ENCODE peak calls at places on chromosome 16, in five cellular contexts. I, K, J, O and Z are unnamed samples.

GRCh38 chr16:65782537-65783290 is 583.8 kb upstream of the CDH5 start:
- DNase-seq in O (no peak), K (no peak), J (no peak), I (no peak), Z (no peak)

GRCh38 chr16:48682971-48683370 is 73.0 kb upstream of the N4BP1 start:
- DNase-seq in O (no peak), K (no peak), J (no peak), I (no peak), Z (no peak)

GRCh38 chr16:69107311-69107962 is 2.0 kb downstream of the HAS3 start:
- DNase-seq in I (peak; percentile 28), K (no peak), O (no peak), J (no peak), Z (no peak)

GRCh38 chr16:23318639-23319038 is 16.5 kb downstream of the SCNN1B start:
- DNase-seq in O (no peak), J (no peak), I (no peak), K (no peak), Z (no peak)

GRCh38 chr16:10565167-10565566 is 15.2 kb downstream of the EMP2 start:
- DNase-seq in I (no peak), J (no peak), O (no peak), K (no peak), Z (no peak)

GRCh38 chr16:31265329-31266245 is 5.8 kb downstream of the ITGAM start:
- DNase-seq in K (peak; percentile 49), O (peak; percentile 57), I (no peak), J (peak; percentile 69), Z (peak; percentile 61)

GRCh38 chr16:69123894-69124293 is 8.5 kb downstream of the CHTF8 start:
- DNase-seq in J (peak; percentile 66), O (peak; percentile 50), K (no peak), I (peak; percentile 63), Z (no peak)

GRCh38 chr16:70381604-70382342 is 35.1 kb downstream of the DDX19A start:
- DNase-seq in O (no peak), I (no peak), J (no peak), K (no peak), Z (no peak)

GRCh38 chr16:33059206-33059605 is 134.8 kb upstream of the TP53TG3C start:
- DNase-seq in O (no peak), J (no peak), I (no peak), K (no peak), Z (no peak)

GRCh38 chr16:49637511-49637910 is 218.4 kb downstream of the ZNF423 start:
- DNase-seq in O (no peak), J (no peak), K (no peak), I (no peak), Z (no peak)

GRCh38 chr16:66988197-66988788 is at the start of gene CES4A:
- DNase-seq in J (no peak), O (no peak), I (no peak), K (no peak), Z (no peak)

GRCh38 chr16:85331685-85332084 is 219.4 kb upstream of the CIBAR2 start:
- DNase-seq in O (no peak), K (no peak), I (no peak), J (no peak), Z (no peak)

GRCh38 chr16:81901483-81901882 is 109.8 kb downstream of the SDR42E1 start:
- DNase-seq in O (no peak), J (no peak), I (no peak), K (no peak), Z (no peak)

GRCh38 chr16:89444151-89444723 is 46.1 kb downstream of the ANKRD11 start:
- DNase-seq in K (no peak), I (no peak), O (no peak), J (no peak), Z (no peak)

GRCh38 chr16:53320992-53321391 is 113.3 kb upstream of the RBL2 start:
- DNase-seq in J (no peak), K (no peak), I (no peak), O (no peak), Z (no peak)

GRCh38 chr16:27700596-27700995 is 150.7 kb downstream of the KATNIP start:
- DNase-seq in O (no peak), K (no peak), J (no peak), I (no peak), Z (no peak)